ENCODE peak calls at places on chromosomes 4 and X, in seven cellular contexts. H, I, B, C, R, A and U are unnamed samples.

GRCh38 chrX:136708348-136708747 is 60.4 kb downstream of the CD40LG start:
- DNase-seq in R (no peak), B (no peak), C (no peak), I (peak; percentile 8), A (no peak), H (peak; percentile 8), U (peak; percentile 13)

GRCh38 chr4:71009091-71009490 is 15.6 kb downstream of the DCK start:
- DNase-seq in A (no peak), B (no peak), C (no peak), H (peak; percentile 10), R (no peak), I (no peak), U (no peak)

GRCh38 chrX:134375691-134376090 is 84.3 kb upstream of the HPRT1 start:
- DNase-seq in B (no peak), C (no peak), H (no peak), R (no peak), A (no peak), I (no peak), U (no peak)

GRCh38 chr4:185915271-185915670 is 103.3 kb upstream of the SORBS2 start:
- DNase-seq in R (no peak), C (no peak), I (no peak), B (no peak), A (no peak), H (no peak), U (no peak)

GRCh38 chr4:23369331-23369730 is 520.5 kb downstream of the PPARGC1A start:
- DNase-seq in C (no peak), R (no peak), A (no peak), B (no peak), H (no peak), I (no peak), U (peak; percentile 7)

GRCh38 chr4:100841911-100842310 is 324.1 kb upstream of the EMCN start:
- DNase-seq in C (no peak), B (no peak), A (no peak), H (no peak), I (no peak), R (no peak), U (no peak)

GRCh38 chr4:57691370-57691769 is 581.2 kb upstream of the IGFBP7 start:
- DNase-seq in B (no peak), I (no peak), H (peak; percentile 37), R (no peak), A (no peak), C (no peak), U (no peak)

GRCh38 chr4:68175562-68176155 is 46.0 kb upstream of the TMPRSS11F start:
- DNase-seq in R (no peak), A (peak; percentile 44), I (peak; percentile 49), B (peak; percentile 20), C (peak; percentile 54), H (peak; percentile 49), U (no peak)

GRCh38 chr4:118981171-118981838 is 92.7 kb downstream of the SYNPO2 start:
- DNase-seq in A (no peak), I (no peak), R (no peak), C (no peak), H (no peak), B (no peak), U (no peak)

GRCh38 chr4:186946682-186947294 is 223.1 kb upstream of the FAT1 start:
- DNase-seq in H (peak; percentile 46), C (peak; percentile 79), B (no peak), R (peak; percentile 55), I (peak; percentile 22), A (peak; percentile 78), U (peak; percentile 57)

GRCh38 chr4:110211770-110212061 is 13.3 kb upstream of the ELOVL6 start:
- DNase-seq in B (no peak), C (no peak), I (no peak), R (no peak), H (no peak), A (no peak), U (no peak)

GRCh38 chrX:130885996-130886395 is 17.0 kb downstream of the ENOX2 start:
- DNase-seq in B (no peak), R (no peak), I (no peak), H (no peak), A (no peak), C (no peak), U (no peak)

GRCh38 chr4:171846893-171847292 is 33.7 kb downstream of the GALNTL6 start:
- DNase-seq in C (no peak), I (no peak), A (no peak), H (no peak), R (no peak), B (no peak), U (no peak)

GRCh38 chr4:171880136-171880535 is 66.9 kb downstream of the GALNTL6 start:
- DNase-seq in B (no peak), A (no peak), R (no peak), H (no peak), C (peak; percentile 33), I (no peak), U (no peak)

DNA sequence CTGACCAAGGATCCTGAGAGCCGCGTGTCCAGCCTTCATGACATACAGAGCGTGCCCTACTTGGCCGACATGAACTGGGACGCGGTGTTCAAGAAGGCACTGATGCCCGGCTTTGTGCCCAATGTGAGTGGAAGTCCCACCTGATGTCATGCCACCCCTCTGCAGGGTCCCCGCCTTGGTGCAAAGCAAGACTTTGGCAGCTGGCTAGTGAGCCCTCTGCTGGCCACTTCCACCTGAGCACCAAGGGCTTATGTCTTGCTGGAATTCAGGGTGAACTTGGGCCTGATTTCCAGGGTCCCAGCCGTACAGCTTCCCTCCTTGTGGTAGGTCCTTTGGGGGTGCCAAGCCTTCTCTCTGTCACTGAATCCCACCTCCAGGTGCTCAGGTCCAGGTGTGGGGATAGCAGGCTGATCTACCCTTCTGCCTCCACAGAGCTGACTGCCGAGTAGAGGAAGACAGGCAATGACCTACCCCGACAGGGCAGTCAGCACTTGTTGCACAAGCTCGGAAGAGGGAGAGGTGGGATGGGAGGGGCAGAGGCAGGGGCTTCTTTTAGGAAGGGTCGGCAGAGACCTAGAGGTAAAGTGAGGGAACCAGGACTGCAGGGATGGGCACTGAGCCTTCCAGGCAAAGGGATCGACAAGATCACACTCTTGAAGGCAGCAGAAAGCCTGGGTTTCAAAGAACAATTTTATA is 248.1 kb downstream of the EVC2 start:
- DNase-seq in A (peak; percentile 13), H (peak; percentile 60), I (peak; percentile 52), B (no peak), C (peak; percentile 4), R (peak; percentile 74), U (peak; percentile 37)
- TF ChIP-seq JUND in A (no peak), H (no peak), I (no peak), B (no peak), C (no peak), R (no peak), U (no peak)

GRCh38 chr4:96150501-96150900 is 310.6 kb downstream of the PDHA2 start:
- DNase-seq in I (no peak), H (no peak), B (no peak), A (no peak), R (no peak), C (no peak), U (no peak)
- TF ChIP-seq JUND in I (no peak), H (no peak), B (no peak), A (no peak), R (no peak), C (no peak), U (no peak)

DNA sequence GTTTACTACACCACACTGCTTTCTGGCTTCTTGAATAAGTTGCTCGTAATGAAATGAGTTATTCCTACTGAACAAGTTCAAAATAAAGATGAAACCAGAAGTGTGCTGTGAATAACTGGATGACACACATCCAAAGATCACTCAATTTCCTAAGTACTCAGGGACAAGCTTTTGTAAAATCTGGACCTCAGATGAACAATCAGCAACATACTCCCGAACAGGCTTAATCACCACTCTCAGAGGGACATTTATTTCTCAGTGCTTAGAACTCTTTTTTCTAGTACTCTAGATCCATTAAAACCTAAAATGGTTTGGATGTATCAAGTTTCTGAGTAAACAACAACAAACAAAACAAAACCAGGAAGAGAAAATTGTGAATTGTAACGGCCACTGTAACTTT is 61.5 kb upstream of the EXOC1L start:
- DNase-seq in A (no peak), I (no peak), R (no peak), C (no peak), H (no peak), B (no peak), U (no peak)
- TF ChIP-seq JUND in A (no peak), I (no peak), R (no peak), C (no peak), H (no peak), B (no peak), U (no peak)

GRCh38 chrX:151984328-151984727 is 9.9 kb upstream of the GABRE start:
- DNase-seq in R (no peak), B (no peak), C (no peak), I (no peak), A (peak; percentile 50), H (no peak), U (no peak)
- TF ChIP-seq JUND in R (no peak), B (no peak), C (peak; percentile 44), I (peak; percentile 52), A (no peak), H (peak; percentile 68), U (no peak)

DNA sequence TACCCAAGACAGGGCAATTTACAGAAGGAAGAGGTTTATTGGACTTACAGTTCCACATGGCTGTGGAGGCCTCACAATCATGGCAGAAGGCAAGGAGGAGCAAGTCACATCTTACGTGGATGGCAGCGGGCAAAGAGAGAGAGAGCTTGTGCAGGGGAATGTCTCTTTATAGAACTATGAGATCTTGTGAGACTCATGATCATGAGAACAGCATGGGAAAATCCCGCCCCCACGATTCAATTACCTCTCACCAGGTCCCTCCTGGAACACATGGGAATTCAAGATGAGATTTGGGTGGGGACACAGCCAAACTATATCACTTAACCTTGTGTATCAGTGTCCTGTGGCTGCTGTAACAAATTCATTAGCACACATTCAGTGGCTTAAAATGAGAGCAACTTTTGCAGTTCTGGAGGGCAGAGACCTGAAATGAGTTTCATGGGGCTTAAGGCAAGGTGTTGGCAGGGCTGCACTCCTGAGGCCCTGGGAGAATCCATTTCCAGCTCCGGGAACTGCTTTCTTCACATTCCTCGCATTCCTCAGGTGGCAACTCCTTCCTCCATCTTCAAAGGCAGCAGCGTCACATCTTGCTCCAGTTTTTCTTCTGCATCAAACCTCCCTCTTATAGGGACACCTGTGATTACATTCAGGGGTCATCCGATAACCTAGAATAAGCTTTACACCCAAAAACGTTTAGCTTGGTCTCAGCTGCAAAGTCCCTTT is 22.3 kb upstream of the NSG1 start:
- DNase-seq in R (no peak), I (no peak), B (no peak), C (no peak), A (no peak), H (no peak), U (peak; percentile 51)
- TF ChIP-seq JUND in R (no peak), I (no peak), B (no peak), C (no peak), A (no peak), H (no peak), U (no peak)

GRCh38 chr4:18366762-18367358 is 345.3 kb upstream of the LCORL start:
- DNase-seq in A (peak; percentile 24), B (peak; percentile 7), R (no peak), C (no peak), I (no peak), H (peak; percentile 5), U (no peak)
- TF ChIP-seq JUND in A (no peak), B (no peak), R (no peak), C (no peak), I (no peak), H (no peak), U (no peak)

GRCh38 chr4:89001647-89002518 is 55.1 kb downstream of the FAM13A start:
- DNase-seq in R (no peak), A (no peak), B (no peak), C (no peak), I (no peak), H (peak; percentile 19), U (no peak)
- TF ChIP-seq JUND in R (no peak), A (no peak), B (no peak), C (no peak), I (no peak), H (no peak), U (no peak)